ENCODE peak calls at places on chromosome 9, in seven cellular contexts. G, Z, F, Q, T, K and E are unnamed samples.

GRCh38 chr9:129752915-129753724 is at the start of gene PTGES:
- DNase-seq in K (no peak), Z (peak; percentile 78), T (peak; percentile 64), F (peak; percentile 83), Q (peak; percentile 54), G (no peak), E (peak; percentile 94)

GRCh38 chr9:16585571-16585970 is 284.9 kb downstream of the BNC2 start:
- DNase-seq in K (no peak), G (no peak), T (no peak), F (no peak), Z (no peak), Q (no peak), E (no peak)

GRCh38 chr9:136726631-136727191 is 14.3 kb downstream of the DIPK1B start:
- DNase-seq in Z (no peak), F (no peak), K (no peak), Q (no peak), G (no peak), T (no peak), E (no peak)

GRCh38 chr9:123828449-123828848 is 101.5 kb downstream of the DENND1A start:
- DNase-seq in G (no peak), Q (no peak), F (no peak), T (no peak), Z (no peak), K (no peak), E (no peak)

GRCh38 chr9:20353931-20354652 is 268.2 kb downstream of the MLLT3 start:
- DNase-seq in F (no peak), T (no peak), K (no peak), Z (no peak), Q (no peak), G (no peak), E (no peak)

GRCh38 chr9:77455312-77455927 is 192.7 kb downstream of the GNA14 start:
- DNase-seq in Q (no peak), T (no peak), G (no peak), K (no peak), Z (peak; percentile 76), F (no peak), E (no peak)

GRCh38 chr9:136625101-136626065 is 37.3 kb upstream of the EGFL7 start:
- DNase-seq in K (no peak), Q (peak; percentile 90), G (no peak), Z (peak; percentile 95), T (peak; percentile 78), F (peak; percentile 90), E (peak; percentile 75)

GRCh38 chr9:116391306-116391900 is 237.8 kb downstream of the PAPPA start:
- DNase-seq in G (no peak), K (no peak), T (no peak), F (no peak), Q (no peak), Z (no peak), E (no peak)

DNA sequence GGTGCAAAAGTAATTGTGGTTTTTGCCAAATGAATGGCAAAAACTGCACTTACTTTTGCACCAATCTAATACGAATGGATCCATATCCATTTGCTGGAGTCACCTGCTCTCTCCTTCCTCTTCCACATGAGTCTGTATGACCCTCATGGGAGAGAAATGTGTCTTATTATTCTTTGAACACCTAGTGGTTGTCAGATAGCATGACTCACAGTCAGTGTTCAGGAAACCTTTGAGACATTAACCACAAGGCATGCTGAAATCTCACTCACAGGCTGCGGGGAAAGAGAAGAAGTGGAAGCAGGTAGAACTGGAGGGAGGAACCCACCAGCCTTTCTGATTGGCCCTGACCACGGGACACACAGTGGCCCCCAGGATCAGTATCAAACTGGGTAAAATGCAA is 222.8 kb upstream of the KLF4 start:
- DNase-seq in T (no peak), F (no peak), G (no peak), Q (no peak), Z (no peak), K (no peak), E (peak; percentile 86)
- H3K9me3 ChIP-seq in T (no peaks in the 10 kb centered on the region), F (no peaks in the 10 kb centered on the region), G (no peaks in the 10 kb centered on the region), Q (no peaks in the 10 kb centered on the region), Z (no peaks in the 10 kb centered on the region), K (no peaks in the 10 kb centered on the region), E (no peaks in the 10 kb centered on the region)

GRCh38 chr9:5639816-5640215 is 10.9 kb downstream of the RIC1 start:
- DNase-seq in K (no peak), G (no peak), T (no peak), Z (no peak), Q (no peak), F (no peak), E (no peak)
- H3K9me3 ChIP-seq in K (peaks cover 17% of the 10 kb centered on the region), G (peaks cover 2% of the 10 kb centered on the region), T (no peaks in the 10 kb centered on the region), Z (no peaks in the 10 kb centered on the region), Q (peaks cover 49% of the 10 kb centered on the region), F (no peaks in the 10 kb centered on the region), E (peaks cover 5% of the 10 kb centered on the region)

GRCh38 chr9:89177401-89178161 is 1.0 kb downstream of the SHC3 start:
- DNase-seq in Q (no peak), K (peak; percentile 81), G (no peak), T (no peak), Z (no peak), F (peak; percentile 68), E (no peak)

GRCh38 chr9:89179920-89180667 is 1.5 kb upstream of the SHC3 start:
- DNase-seq in Z (peak; percentile 91), G (no peak), K (peak; percentile 96), T (peak; percentile 88), Q (peak; percentile 84), F (peak; percentile 92), E (peak; percentile 95)

GRCh38 chr9:89179535-89179919 is 909 bp upstream of the SHC3 start:
- DNase-seq in Q (no peak), G (no peak), K (no peak), F (no peak), Z (no peak), T (no peak), E (peak; percentile 43)

GRCh38 chr9:89177021-89177400 is 1.6 kb downstream of the SHC3 start:
- DNase-seq in Q (no peak), Z (no peak), G (no peak), K (peak; percentile 77), T (no peak), F (no peak), E (no peak)

GRCh38 chr9:89178162-89179120 is at the start of gene SHC3:
- DNase-seq in T (no peak), Q (no peak), F (no peak), G (no peak), Z (no peak), K (peak; percentile 82), E (no peak)
- H3K9me3 ChIP-seq in T (no peaks in the 10 kb centered on the region), Q (no peaks in the 10 kb centered on the region), F (no peaks in the 10 kb centered on the region), G (no peaks in the 10 kb centered on the region), Z (no peaks in the 10 kb centered on the region), K (no peaks in the 10 kb centered on the region), E (no peaks in the 10 kb centered on the region)

DNA sequence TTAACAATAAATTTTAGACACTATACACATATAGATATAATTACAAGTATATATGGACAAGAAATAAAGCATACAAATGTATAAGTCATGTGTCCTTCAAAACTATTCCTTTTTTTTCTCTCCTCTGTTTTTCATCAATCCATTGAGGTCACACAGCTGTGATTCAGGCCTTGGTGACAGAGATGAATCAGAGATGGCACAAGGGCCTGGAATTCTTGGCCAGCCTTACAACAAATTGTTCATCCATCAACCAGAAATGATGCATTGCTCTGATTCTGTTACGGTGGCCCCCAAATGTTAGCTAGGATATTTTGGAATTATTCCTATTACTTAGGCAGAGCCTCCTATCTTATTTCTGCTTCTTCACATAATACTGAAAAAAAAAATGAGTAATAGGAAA is 108.7 kb upstream of the MPDZ start:
- DNase-seq in F (no peak), K (no peak), G (no peak), Z (no peak), T (no peak), Q (no peak), E (no peak)
- H3K9me3 ChIP-seq in F (no peaks in the 10 kb centered on the region), K (peaks cover 22% of the 10 kb centered on the region), G (no peaks in the 10 kb centered on the region), Z (no peaks in the 10 kb centered on the region), T (no peaks in the 10 kb centered on the region), Q (peaks cover 49% of the 10 kb centered on the region), E (no peaks in the 10 kb centered on the region)

GRCh38 chr9:92983984-92984589 is 36.8 kb downstream of the FGD3 start:
- DNase-seq in G (no peak), K (no peak), Q (no peak), F (no peak), T (no peak), Z (no peak), E (no peak)

GRCh38 chr9:92988215-92988731 is 41.0 kb downstream of the FGD3 start:
- DNase-seq in Z (no peak), F (peak; percentile 23), T (no peak), Q (no peak), K (peak; percentile 90), G (no peak), E (peak; percentile 92)

GRCh38 chr9:92984976-92985375 is 37.7 kb downstream of the FGD3 start:
- DNase-seq in K (peak; percentile 37), F (peak; percentile 39), G (no peak), Z (no peak), T (no peak), Q (no peak), E (no peak)

GRCh38 chr9:92989561-92989960 is 42.2 kb downstream of the FGD3 start:
- DNase-seq in G (no peak), Z (no peak), T (no peak), Q (no peak), K (peak; percentile 60), F (no peak), E (no peak)

GRCh38 chr9:92986175-92987110 is 39.1 kb downstream of the FGD3 start:
- DNase-seq in Q (no peak), T (no peak), F (peak; percentile 53), Z (no peak), G (no peak), K (peak; percentile 91), E (no peak)
- H3K9me3 ChIP-seq in Q (peaks cover 19% of the 10 kb centered on the region), T (peaks cover 3% of the 10 kb centered on the region), F (peaks cover 4% of the 10 kb centered on the region), Z (no peaks in the 10 kb centered on the region), G (no peaks in the 10 kb centered on the region), K (peaks cover 4% of the 10 kb centered on the region), E (peaks cover 33% of the 10 kb centered on the region)

GRCh38 chr9:95350266-95350665 is 32.8 kb upstream of the FANCC start:
- DNase-seq in G (no peak), K (no peak), T (no peak), Q (no peak), F (no peak), Z (no peak), E (no peak)
- H3K9me3 ChIP-seq in G (no peaks in the 10 kb centered on the region), K (no peaks in the 10 kb centered on the region), T (no peaks in the 10 kb centered on the region), Q (no peaks in the 10 kb centered on the region), F (no peaks in the 10 kb centered on the region), Z (no peaks in the 10 kb centered on the region), E (no peaks in the 10 kb centered on the region)

DNA sequence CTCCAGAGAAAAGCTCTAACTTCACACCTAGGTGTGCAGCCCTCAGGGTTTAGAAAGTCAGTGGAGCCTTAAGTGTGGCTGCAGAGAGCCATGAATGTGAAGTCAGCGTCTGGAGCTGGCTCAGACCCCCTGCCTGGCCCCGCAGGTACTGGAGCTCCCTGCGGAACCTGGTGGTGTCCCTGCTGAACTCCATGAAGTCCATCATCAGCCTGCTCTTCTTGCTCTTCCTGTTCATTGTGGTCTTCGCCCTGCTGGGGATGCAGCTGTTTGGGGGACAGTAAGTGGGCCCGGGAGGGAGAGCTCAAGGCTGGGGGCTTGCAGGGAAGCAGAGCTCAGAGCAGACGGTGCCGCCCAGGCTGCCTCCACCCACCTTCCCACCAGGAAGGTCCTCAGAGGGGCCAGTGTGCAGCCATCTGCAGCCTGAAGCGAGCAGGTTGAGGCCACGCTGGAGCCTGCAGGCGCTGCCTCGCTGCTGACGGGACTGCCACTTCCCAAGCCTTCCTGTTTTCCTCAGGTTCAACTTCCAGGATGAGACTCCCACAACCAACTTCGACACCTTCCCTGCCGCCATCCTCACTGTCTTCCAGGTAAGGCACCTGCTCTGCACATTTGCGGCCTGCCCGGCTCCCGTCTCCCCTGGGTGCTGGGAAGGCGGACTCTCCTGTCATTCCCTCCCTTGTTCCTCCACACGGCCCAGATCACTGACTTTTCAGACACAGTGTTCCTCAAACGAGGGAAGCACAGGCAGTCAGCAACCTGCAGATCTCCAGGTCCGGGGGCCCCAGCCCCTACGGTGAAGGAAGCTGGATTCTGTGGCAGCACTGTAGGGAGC is 108.9 kb downstream of the CACNA1B start:
- DNase-seq in Q (no peak), G (no peak), T (peak; percentile 26), F (peak; percentile 61), Z (no peak), K (no peak), E (no peak)
- H3K9me3 ChIP-seq in Q (no peaks in the 10 kb centered on the region), G (no peaks in the 10 kb centered on the region), T (no peaks in the 10 kb centered on the region), F (no peaks in the 10 kb centered on the region), Z (no peaks in the 10 kb centered on the region), K (no peaks in the 10 kb centered on the region), E (no peaks in the 10 kb centered on the region)